ENCODE peak calls at places on chromosome 3, in nine cellular contexts. One of them, this sample, is unnamed.

GRCh38 chr3:13896473-13897154 is 16.7 kb upstream of the WNT7A start:
- DNase-seq in GM12865: peak; percentile 62
- DNase-seq in pancreas: peak; percentile 39
- DNase-seq in uterus: peak; percentile 64
- DNase-seq in nephron progenitor cell: peak; percentile 51
- DNase-seq in suprapubic skin: no peak
- DNase-seq in colonic mucosa: peak; percentile 70
- DNase-seq in GM23338: peak; percentile 92
- DNase-seq in endothelial cell: peak; percentile 59
- DNase-seq in this sample: no peak

GRCh38 chr3:123805504-123805903 is 78.6 kb downstream of the MYLK start:
- DNase-seq in pancreas: no peak
- DNase-seq in GM12865: peak; percentile 9
- DNase-seq in colonic mucosa: peak; percentile 41
- DNase-seq in uterus: no peak
- DNase-seq in endothelial cell: no peak
- DNase-seq in suprapubic skin: no peak
- DNase-seq in GM23338: no peak
- DNase-seq in nephron progenitor cell: no peak
- DNase-seq in this sample: no peak

GRCh38 chr3:105274958-105275357 is 91.8 kb upstream of the ALCAM start:
- DNase-seq in colonic mucosa: no peak
- DNase-seq in GM23338: no peak
- DNase-seq in uterus: no peak
- DNase-seq in pancreas: no peak
- DNase-seq in GM12865: no peak
- DNase-seq in suprapubic skin: no peak
- DNase-seq in endothelial cell: no peak
- DNase-seq in nephron progenitor cell: no peak
- DNase-seq in this sample: no peak

GRCh38 chr3:38578081-38578475 is 71.4 kb downstream of the SCN5A start:
- DNase-seq in endothelial cell: no peak
- DNase-seq in nephron progenitor cell: no peak
- DNase-seq in GM12865: no peak
- DNase-seq in pancreas: no peak
- DNase-seq in colonic mucosa: no peak
- DNase-seq in suprapubic skin: no peak
- DNase-seq in uterus: no peak
- DNase-seq in GM23338: no peak
- DNase-seq in this sample: no peak

GRCh38 chr3:161221881-161222600 is 930 bp downstream of the NMD3 start:
- DNase-seq in endothelial cell: no peak
- DNase-seq in GM12865: peak; percentile 50
- DNase-seq in nephron progenitor cell: peak; percentile 10
- DNase-seq in uterus: no peak
- DNase-seq in suprapubic skin: no peak
- DNase-seq in colonic mucosa: peak; percentile 33
- DNase-seq in pancreas: no peak
- DNase-seq in GM23338: no peak
- DNase-seq in this sample: no peak

GRCh38 chr3:127123533-127123932 is 69.4 kb upstream of the PRR23E start:
- DNase-seq in GM23338: no peak
- DNase-seq in colonic mucosa: no peak
- DNase-seq in endothelial cell: no peak
- DNase-seq in suprapubic skin: peak; percentile 10
- DNase-seq in nephron progenitor cell: no peak
- DNase-seq in pancreas: no peak
- DNase-seq in GM12865: no peak
- DNase-seq in uterus: no peak
- DNase-seq in this sample: no peak

GRCh38 chr3:118637866-118638265 is 396.8 kb downstream of the IGSF11 start:
- DNase-seq in colonic mucosa: no peak
- DNase-seq in nephron progenitor cell: no peak
- DNase-seq in uterus: no peak
- DNase-seq in suprapubic skin: no peak
- DNase-seq in GM23338: no peak
- DNase-seq in GM12865: no peak
- DNase-seq in pancreas: no peak
- DNase-seq in endothelial cell: no peak
- DNase-seq in this sample: no peak

GRCh38 chr3:150599611-150600297 is 3.4 kb upstream of the SELENOT start:
- DNase-seq in GM12865: peak; percentile 61
- DNase-seq in endothelial cell: no peak
- DNase-seq in nephron progenitor cell: no peak
- DNase-seq in pancreas: no peak
- DNase-seq in colonic mucosa: no peak
- DNase-seq in uterus: no peak
- DNase-seq in suprapubic skin: no peak
- DNase-seq in GM23338: peak; percentile 67
- DNase-seq in this sample: no peak

GRCh38 chr3:132285620-132285945 is 31.6 kb upstream of the ACP3 start:
- DNase-seq in colonic mucosa: no peak
- DNase-seq in GM12865: no peak
- DNase-seq in uterus: no peak
- DNase-seq in GM23338: peak; percentile 51
- DNase-seq in endothelial cell: no peak
- DNase-seq in suprapubic skin: no peak
- DNase-seq in nephron progenitor cell: no peak
- DNase-seq in pancreas: no peak
- DNase-seq in this sample: no peak

GRCh38 chr3:158539414-158540014 is 31.5 kb upstream of the MLF1 start:
- DNase-seq in GM12865: peak; percentile 57
- DNase-seq in uterus: no peak
- DNase-seq in GM23338: peak; percentile 82
- DNase-seq in pancreas: no peak
- DNase-seq in suprapubic skin: no peak
- DNase-seq in nephron progenitor cell: peak; percentile 25
- DNase-seq in endothelial cell: peak; percentile 47
- DNase-seq in colonic mucosa: peak; percentile 47
- DNase-seq in this sample: no peak

GRCh38 chr3:183293966-183294365 is 40.9 kb downstream of the B3GNT5 start:
- DNase-seq in suprapubic skin: no peak
- DNase-seq in nephron progenitor cell: no peak
- DNase-seq in uterus: no peak
- DNase-seq in endothelial cell: no peak
- DNase-seq in colonic mucosa: no peak
- DNase-seq in GM12865: no peak
- DNase-seq in pancreas: no peak
- DNase-seq in GM23338: no peak
- DNase-seq in this sample: no peak

GRCh38 chr3:17983106-17983505 is 240.7 kb upstream of the TBC1D5 start:
- DNase-seq in pancreas: no peak
- DNase-seq in uterus: no peak
- DNase-seq in endothelial cell: no peak
- DNase-seq in suprapubic skin: no peak
- DNase-seq in GM23338: no peak
- DNase-seq in colonic mucosa: no peak
- DNase-seq in GM12865: no peak
- DNase-seq in nephron progenitor cell: no peak
- DNase-seq in this sample: no peak

GRCh38 chr3:17982211-17982880 is 239.9 kb upstream of the TBC1D5 start:
- DNase-seq in GM12865: no peak
- DNase-seq in pancreas: no peak
- DNase-seq in nephron progenitor cell: no peak
- DNase-seq in endothelial cell: no peak
- DNase-seq in colonic mucosa: no peak
- DNase-seq in GM23338: no peak
- DNase-seq in suprapubic skin: no peak
- DNase-seq in uterus: no peak
- DNase-seq in this sample: no peak

GRCh38 chr3:17985658-17986392 is 243.4 kb upstream of the TBC1D5 start:
- DNase-seq in nephron progenitor cell: no peak
- DNase-seq in uterus: no peak
- DNase-seq in GM23338: no peak
- DNase-seq in endothelial cell: no peak
- DNase-seq in suprapubic skin: no peak
- DNase-seq in pancreas: no peak
- DNase-seq in colonic mucosa: no peak
- DNase-seq in GM12865: no peak
- DNase-seq in this sample: no peak

DNA sequence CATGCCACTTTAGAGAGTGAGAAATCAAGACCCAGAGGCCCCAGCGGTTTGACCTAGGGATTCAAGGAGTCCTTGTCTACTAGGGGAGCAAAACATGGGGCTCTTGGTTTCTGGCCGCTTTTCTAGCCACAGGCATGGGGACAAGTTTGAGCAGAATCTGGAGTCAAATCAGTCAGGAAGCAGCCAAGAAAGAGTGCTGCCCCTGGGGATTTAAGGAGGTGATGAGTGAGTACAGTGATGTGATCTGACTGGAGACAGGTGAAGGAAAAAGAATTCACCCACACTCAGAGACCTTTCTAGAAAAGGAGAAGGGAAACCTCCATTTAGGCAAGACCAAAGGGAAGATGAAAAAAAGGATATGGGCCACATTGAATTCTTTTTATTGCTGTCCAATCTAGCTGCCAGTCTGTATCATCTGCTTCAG is 244.0 kb upstream of the TBC1D5 start:
- DNase-seq in colonic mucosa: no peak
- DNase-seq in GM23338: no peak
- DNase-seq in GM12865: no peak
- DNase-seq in nephron progenitor cell: no peak
- DNase-seq in uterus: no peak
- DNase-seq in pancreas: no peak
- DNase-seq in endothelial cell: no peak
- DNase-seq in suprapubic skin: no peak
- DNase-seq in this sample: no peak
- TF ChIP-seq CTCF in colonic mucosa: no peak
- TF ChIP-seq CTCF in GM23338: no peak
- TF ChIP-seq CTCF in GM12865: no peak
- TF ChIP-seq CTCF in nephron progenitor cell: no peak
- TF ChIP-seq CTCF in uterus: no peak
- TF ChIP-seq CTCF in pancreas: no peak
- TF ChIP-seq CTCF in endothelial cell: no peak
- TF ChIP-seq CTCF in suprapubic skin: no peak
- TF ChIP-seq CTCF in this sample: no peak

GRCh38 chr3:21484323-21485154 is 266.5 kb downstream of the ZNF385D start:
- DNase-seq in suprapubic skin: no peak
- DNase-seq in GM23338: peak; percentile 86
- DNase-seq in nephron progenitor cell: peak; percentile 70
- DNase-seq in GM12865: peak; percentile 72
- DNase-seq in colonic mucosa: peak; percentile 27
- DNase-seq in uterus: peak; percentile 47
- DNase-seq in pancreas: peak; percentile 22
- DNase-seq in endothelial cell: peak; percentile 80
- DNase-seq in this sample: no peak
- TF ChIP-seq CTCF in suprapubic skin: no peak
- TF ChIP-seq CTCF in GM23338: peak; percentile 87
- TF ChIP-seq CTCF in nephron progenitor cell: peak; percentile 64
- TF ChIP-seq CTCF in GM12865: peak; percentile 69
- TF ChIP-seq CTCF in colonic mucosa: no peak
- TF ChIP-seq CTCF in uterus: peak; percentile 46
- TF ChIP-seq CTCF in pancreas: peak; percentile 32
- TF ChIP-seq CTCF in endothelial cell: peak; percentile 51
- TF ChIP-seq CTCF in this sample: no peak

GRCh38 chr3:113769551-113769950 is 22.7 kb downstream of the ATP6V1A start:
- DNase-seq in colonic mucosa: no peak
- DNase-seq in suprapubic skin: no peak
- DNase-seq in nephron progenitor cell: no peak
- DNase-seq in pancreas: no peak
- DNase-seq in endothelial cell: no peak
- DNase-seq in GM12865: no peak
- DNase-seq in uterus: no peak
- DNase-seq in GM23338: no peak
- DNase-seq in this sample: no peak
- TF ChIP-seq CTCF in colonic mucosa: no peak
- TF ChIP-seq CTCF in suprapubic skin: no peak
- TF ChIP-seq CTCF in nephron progenitor cell: no peak
- TF ChIP-seq CTCF in pancreas: no peak
- TF ChIP-seq CTCF in endothelial cell: no peak
- TF ChIP-seq CTCF in GM12865: no peak
- TF ChIP-seq CTCF in uterus: no peak
- TF ChIP-seq CTCF in GM23338: no peak
- TF ChIP-seq CTCF in this sample: no peak

GRCh38 chr3:185070491-185071335 is 82.1 kb downstream of the C3orf70 start:
- DNase-seq in GM12865: peak; percentile 12
- DNase-seq in nephron progenitor cell: peak; percentile 30
- DNase-seq in GM23338: peak; percentile 73
- DNase-seq in uterus: no peak
- DNase-seq in suprapubic skin: no peak
- DNase-seq in colonic mucosa: peak; percentile 61
- DNase-seq in pancreas: no peak
- DNase-seq in endothelial cell: peak; percentile 34
- DNase-seq in this sample: no peak
- TF ChIP-seq CTCF in GM12865: no peak
- TF ChIP-seq CTCF in nephron progenitor cell: peak; percentile 23
- TF ChIP-seq CTCF in GM23338: peak; percentile 54
- TF ChIP-seq CTCF in uterus: no peak
- TF ChIP-seq CTCF in suprapubic skin: peak; percentile 25
- TF ChIP-seq CTCF in colonic mucosa: peak; percentile 41
- TF ChIP-seq CTCF in pancreas: no peak
- TF ChIP-seq CTCF in endothelial cell: peak; percentile 22
- TF ChIP-seq CTCF in this sample: no peak

This sample was measured in natural killer cell.